ENCODE peak calls at places on chromosome 1, in seven cellular contexts. A is lower leg skin, V is kidney epithelial cell, L is choroid plexus epithelial cell, Z is BE2C, B is fibroblast of mammary gland, T is dorsolateral prefrontal cortex. C is an unnamed sample.

GRCh38 chr1:119784127-119784781 is 15.5 kb upstream of the HMGCS2 start:
- DNase-seq in V (no peak), T (no peak), L (no peak), Z (no peak), A (peak; percentile 69), B (peak; percentile 58), C (peak; percentile 32)

GRCh38 chr1:14626869-14627607 is 28.6 kb downstream of the KAZN start:
- DNase-seq in T (no peak), A (no peak), B (no peak), V (no peak), Z (peak; percentile 9), L (no peak), C (no peak)

GRCh38 chr1:234372011-234372757 is 1.1 kb upstream of the COA6 start:
- DNase-seq in A (no peak), V (no peak), B (no peak), T (no peak), Z (no peak), L (no peak), C (no peak)

GRCh38 chr1:176903474-176903873 is 261.0 kb downstream of the ASTN1 start:
- DNase-seq in A (no peak), T (no peak), V (no peak), Z (no peak), B (peak; percentile 54), L (peak; percentile 25), C (peak; percentile 47)

GRCh38 chr1:43858324-43858723 is 75.3 kb upstream of the ARTN start:
- DNase-seq in B (peak; percentile 97), Z (no peak), L (peak; percentile 100), A (no peak), V (peak; percentile 84), T (no peak), C (peak; percentile 96)

GRCh38 chr1:167629681-167630567 is at the start of gene RCSD1:
- DNase-seq in B (no peak), L (no peak), V (no peak), A (no peak), Z (no peak), T (no peak), C (peak; percentile 42)

GRCh38 chr1:117673405-117673804 is 67.6 kb downstream of the TENT5C start:
- DNase-seq in Z (no peak), T (no peak), B (peak; percentile 82), V (no peak), A (no peak), L (peak; percentile 46), C (peak; percentile 23)

GRCh38 chr1:16721871-16722641 is 18.3 kb upstream of the RNU1-4 start:
- DNase-seq in A (no peak), L (no peak), Z (no peak), B (no peak), V (no peak), T (no peak), C (no peak)

GRCh38 chr1:204077979-204078696 is 5.2 kb downstream of the SOX13 start:
- DNase-seq in B (no peak), A (no peak), T (no peak), Z (no peak), V (no peak), L (peak; percentile 44), C (no peak)

GRCh38 chr1:89802841-89803240 is 18.0 kb upstream of the LRRC8D start:
- DNase-seq in T (no peak), A (no peak), B (no peak), Z (no peak), V (no peak), L (no peak), C (no peak)

GRCh38 chr1:204248954-204249353 is 35.2 kb upstream of the GOLT1A start:
- DNase-seq in T (no peak), V (no peak), L (no peak), Z (no peak), A (no peak), B (no peak), C (no peak)

GRCh38 chr1:178101654-178102053 is 7.8 kb downstream of the RASAL2 start:
- DNase-seq in A (no peak), L (peak; percentile 80), T (no peak), B (peak; percentile 68), Z (no peak), V (no peak), C (no peak)

GRCh38 chr1:33692216-33693188 is 171.4 kb upstream of the HMGB4 start:
- DNase-seq in L (no peak), Z (no peak), V (no peak), A (no peak), B (no peak), T (no peak), C (no peak)

GRCh38 chr1:51910182-51910581 is 31.7 kb upstream of the NRDC start:
- DNase-seq in A (no peak), L (no peak), B (no peak), Z (no peak), V (no peak), T (no peak), C (no peak)

GRCh38 chr1:3387401-3387800 is 67.1 kb upstream of the ARHGEF16 start:
- DNase-seq in Z (no peak), V (no peak), L (no peak), A (no peak), B (no peak), T (no peak), C (no peak)

DNA sequence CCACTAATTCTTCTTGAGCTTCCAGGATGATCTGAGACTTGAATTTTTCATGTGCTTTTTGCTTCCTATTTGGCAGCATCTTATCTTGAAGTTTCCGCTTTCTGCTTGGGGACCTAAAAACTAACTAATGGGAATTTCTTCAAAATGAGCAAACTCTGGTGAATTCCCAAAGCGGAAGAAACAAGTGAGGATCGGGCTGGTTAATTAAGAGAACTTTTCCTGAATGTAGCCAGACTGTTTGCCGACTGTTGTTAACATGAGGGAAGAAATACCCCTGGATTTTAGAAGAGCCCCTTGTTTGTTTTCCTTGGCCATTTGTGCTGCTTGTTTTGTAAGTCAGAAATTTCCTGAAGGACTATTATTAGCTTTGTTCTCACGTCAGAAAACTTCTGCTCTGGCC is 6.1 kb upstream of the SELE start:
- DNase-seq in B (no peak), L (peak; percentile 50), V (no peak), T (no peak), A (no peak), Z (no peak), C (no peak)
- TF ChIP-seq CTCF in B (no peak), L (no peak), V (no peak), T (no peak), A (no peak), Z (no peak), C (no peak)

GRCh38 chr1:45622891-45623394 is 911 bp downstream of the CCDC17 start:
- DNase-seq in V (no peak), T (no peak), A (no peak), B (no peak), Z (no peak), L (no peak), C (no peak)
- H3K4me3 ChIP-seq in V (no peak overlapping the region), T (no peak overlapping the region), A (no peak overlapping the region), B (peak overlapping the region; percentile 12), Z (no peak overlapping the region), L (no peak overlapping the region), C (no peak overlapping the region)

GRCh38 chr1:151419819-151420218 is 20.4 kb downstream of the PSMB4 start:
- DNase-seq in A (no peak), V (no peak), B (no peak), Z (no peak), T (no peak), L (no peak), C (no peak)

GRCh38 chr1:151418048-151418447 is 18.7 kb downstream of the PSMB4 start:
- DNase-seq in V (no peak), B (no peak), Z (no peak), T (no peak), L (no peak), A (no peak), C (no peak)

DNA sequence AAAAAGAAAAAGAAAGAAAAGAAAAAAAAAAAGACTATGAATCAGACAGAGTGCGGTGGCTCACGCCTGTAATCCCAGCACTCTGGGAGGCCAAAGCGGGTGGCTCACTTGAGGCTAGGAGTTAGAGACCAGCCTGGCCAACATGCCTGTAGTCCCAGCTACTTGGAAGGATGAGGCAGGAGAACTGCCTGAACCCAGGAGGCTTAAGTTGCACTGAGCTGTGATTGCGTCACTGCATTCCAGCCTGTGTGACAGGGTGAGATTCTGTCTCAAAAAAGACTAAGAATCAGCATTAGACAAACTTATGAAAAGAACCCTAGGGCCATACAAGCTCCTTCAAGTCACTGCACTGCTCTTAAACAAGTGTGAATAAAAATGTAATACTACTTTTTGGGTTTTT is 16.9 kb downstream of the PSMB4 start:
- DNase-seq in V (peak; percentile 10), T (no peak), L (peak; percentile 87), B (peak; percentile 67), A (no peak), Z (no peak), C (no peak)
- TF ChIP-seq CTCF in V (no peak), T (no peak), L (no peak), B (no peak), A (no peak), Z (no peak), C (no peak)

DNA sequence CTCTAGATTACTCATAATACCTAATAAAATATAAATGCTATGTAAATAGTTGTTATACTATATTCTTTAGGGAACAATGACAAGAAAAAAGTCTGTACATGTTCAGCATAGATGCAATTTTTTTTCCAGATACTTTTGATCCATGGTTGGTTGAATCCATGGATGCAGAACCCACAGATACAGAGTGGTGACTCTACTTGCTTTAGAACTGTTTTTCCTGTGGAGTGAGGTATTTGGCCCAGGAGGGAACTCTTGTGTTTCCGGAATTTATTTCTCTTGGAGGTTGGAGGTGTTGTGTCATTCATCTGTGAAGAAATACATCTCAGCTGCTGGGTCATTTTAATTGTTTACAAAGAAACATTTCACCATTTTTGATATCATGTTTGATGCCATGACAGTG is 28.7 kb downstream of the TMEM200B start:
- DNase-seq in L (peak; percentile 8), B (no peak), A (no peak), Z (no peak), V (no peak), T (no peak), C (no peak)
- H3K4me3 ChIP-seq in L (no peak overlapping the region), B (no peak overlapping the region), A (no peak overlapping the region), Z (no peak overlapping the region), V (no peak overlapping the region), T (no peak overlapping the region), C (no peak overlapping the region)

DNA sequence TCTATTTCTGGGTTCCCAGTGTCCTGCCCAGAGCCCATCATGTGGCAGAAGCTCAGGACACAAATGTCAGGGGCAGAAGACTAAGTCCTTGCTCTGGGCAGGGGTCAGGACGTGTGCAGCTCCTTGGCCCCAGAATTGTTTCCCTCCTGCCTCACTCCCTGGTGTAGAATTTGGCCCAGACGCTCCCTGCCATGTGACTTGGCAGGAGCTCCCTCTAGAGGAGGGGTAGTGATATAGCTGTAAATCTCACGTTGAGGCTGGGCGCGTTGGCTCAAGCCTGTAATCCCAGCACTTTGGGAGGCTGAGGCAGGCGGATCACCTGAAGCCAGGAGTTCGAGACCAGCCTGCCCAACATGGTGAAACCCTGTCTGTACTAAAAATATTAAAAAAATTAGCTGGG is 91.2 kb downstream of the UBIAD1 start:
- DNase-seq in T (no peak), Z (no peak), V (no peak), B (no peak), L (no peak), A (no peak), C (no peak)
- TF ChIP-seq CTCF in T (no peak), Z (no peak), V (peak; percentile 10), B (peak; percentile 23), L (peak; percentile 22), A (no peak), C (no peak)